ENCODE peak calls at places on chromosomes 11 and 22, in ten cellular contexts. One of them, this sample, is unnamed.

GRCh38 chr11:9581556-9582161 is 8.2 kb downstream of the WEE1 start:
- DNase-seq in tibial nerve: no peak
- DNase-seq in K562: no peak
- DNase-seq in heart right ventricle: no peak
- DNase-seq in transverse colon: no peak
- DNase-seq in CD8-positive, alpha-beta memory T cell: no peak
- DNase-seq in body of pancreas: no peak
- DNase-seq in prostate gland: no peak
- DNase-seq in right atrium auricular region: no peak
- DNase-seq in tibial artery: no peak
- DNase-seq in this sample: no peak

GRCh38 chr22:30743257-30744020 is 48.8 kb downstream of the OSBP2 start:
- DNase-seq in tibial nerve: no peak
- DNase-seq in K562: no peak
- DNase-seq in heart right ventricle: no peak
- DNase-seq in transverse colon: no peak
- DNase-seq in CD8-positive, alpha-beta memory T cell: no peak
- DNase-seq in body of pancreas: no peak
- DNase-seq in prostate gland: no peak
- DNase-seq in right atrium auricular region: no peak
- DNase-seq in tibial artery: no peak
- DNase-seq in this sample: no peak

GRCh38 chr11:91085985-91086384 is 863.1 kb upstream of the CHORDC1 start:
- DNase-seq in tibial nerve: no peak
- DNase-seq in K562: no peak
- DNase-seq in heart right ventricle: no peak
- DNase-seq in transverse colon: no peak
- DNase-seq in CD8-positive, alpha-beta memory T cell: no peak
- DNase-seq in body of pancreas: no peak
- DNase-seq in prostate gland: no peak
- DNase-seq in right atrium auricular region: no peak
- DNase-seq in tibial artery: no peak
- DNase-seq in this sample: no peak

GRCh38 chr22:27032121-27032761 is 374.9 kb downstream of the MIAT start:
- DNase-seq in tibial nerve: no peak
- DNase-seq in K562: no peak
- DNase-seq in heart right ventricle: no peak
- DNase-seq in transverse colon: no peak
- DNase-seq in CD8-positive, alpha-beta memory T cell: no peak
- DNase-seq in body of pancreas: peak; percentile 46
- DNase-seq in prostate gland: peak; percentile 16
- DNase-seq in right atrium auricular region: no peak
- DNase-seq in tibial artery: peak; percentile 83
- DNase-seq in this sample: no peak

GRCh38 chr11:101100601-101101000 is 29.0 kb downstream of the PGR start:
- DNase-seq in tibial nerve: no peak
- DNase-seq in K562: no peak
- DNase-seq in heart right ventricle: no peak
- DNase-seq in transverse colon: no peak
- DNase-seq in CD8-positive, alpha-beta memory T cell: no peak
- DNase-seq in body of pancreas: no peak
- DNase-seq in prostate gland: no peak
- DNase-seq in right atrium auricular region: no peak
- DNase-seq in tibial artery: no peak
- DNase-seq in this sample: no peak

GRCh38 chr11:4713241-4713640 is 8.7 kb downstream of the MMP26 start:
- DNase-seq in tibial nerve: no peak
- DNase-seq in K562: no peak
- DNase-seq in heart right ventricle: no peak
- DNase-seq in transverse colon: no peak
- DNase-seq in CD8-positive, alpha-beta memory T cell: no peak
- DNase-seq in body of pancreas: no peak
- DNase-seq in prostate gland: peak; percentile 50
- DNase-seq in right atrium auricular region: no peak
- DNase-seq in tibial artery: no peak
- DNase-seq in this sample: no peak

GRCh38 chr11:112941096-112941495 is 20.1 kb upstream of the NCAM1 start:
- DNase-seq in tibial nerve: no peak
- DNase-seq in K562: no peak
- DNase-seq in heart right ventricle: no peak
- DNase-seq in transverse colon: no peak
- DNase-seq in CD8-positive, alpha-beta memory T cell: no peak
- DNase-seq in body of pancreas: no peak
- DNase-seq in prostate gland: no peak
- DNase-seq in right atrium auricular region: no peak
- DNase-seq in tibial artery: no peak
- DNase-seq in this sample: no peak

GRCh38 chr11:74905326-74905725 is 43.6 kb downstream of the XRRA1 start:
- DNase-seq in tibial nerve: no peak
- DNase-seq in K562: no peak
- DNase-seq in heart right ventricle: no peak
- DNase-seq in transverse colon: no peak
- DNase-seq in CD8-positive, alpha-beta memory T cell: no peak
- DNase-seq in body of pancreas: no peak
- DNase-seq in prostate gland: no peak
- DNase-seq in right atrium auricular region: no peak
- DNase-seq in tibial artery: no peak
- DNase-seq in this sample: no peak

GRCh38 chr11:115503083-115503885 is 931 bp downstream of the CADM1 start:
- DNase-seq in tibial nerve: peak; percentile 28
- DNase-seq in K562: no peak
- DNase-seq in heart right ventricle: peak; percentile 61
- DNase-seq in transverse colon: peak; percentile 61
- DNase-seq in CD8-positive, alpha-beta memory T cell: peak; percentile 54
- DNase-seq in body of pancreas: peak; percentile 63
- DNase-seq in prostate gland: peak; percentile 77
- DNase-seq in right atrium auricular region: peak; percentile 66
- DNase-seq in tibial artery: peak; percentile 73
- DNase-seq in this sample: peak; percentile 8

GRCh38 chr11:78080818-78081495 is 1.3 kb upstream of the NDUFC2 start:
- DNase-seq in tibial nerve: no peak
- DNase-seq in K562: no peak
- DNase-seq in heart right ventricle: peak; percentile 29
- DNase-seq in transverse colon: no peak
- DNase-seq in CD8-positive, alpha-beta memory T cell: no peak
- DNase-seq in body of pancreas: no peak
- DNase-seq in prostate gland: no peak
- DNase-seq in right atrium auricular region: no peak
- DNase-seq in tibial artery: no peak
- DNase-seq in this sample: no peak

GRCh38 chr11:45798793-45799441 is 6.0 kb upstream of the SLC35C1 start:
- DNase-seq in tibial nerve: no peak
- DNase-seq in K562: no peak
- DNase-seq in heart right ventricle: no peak
- DNase-seq in transverse colon: no peak
- DNase-seq in CD8-positive, alpha-beta memory T cell: no peak
- DNase-seq in body of pancreas: peak; percentile 46
- DNase-seq in prostate gland: peak; percentile 44
- DNase-seq in right atrium auricular region: peak; percentile 49
- DNase-seq in tibial artery: peak; percentile 57
- DNase-seq in this sample: no peak

GRCh38 chr11:119055901-119056300 is 1.1 kb downstream of the HYOU1 start:
- DNase-seq in tibial nerve: no peak
- DNase-seq in K562: peak; percentile 15
- DNase-seq in heart right ventricle: no peak
- DNase-seq in transverse colon: no peak
- DNase-seq in CD8-positive, alpha-beta memory T cell: no peak
- DNase-seq in body of pancreas: no peak
- DNase-seq in prostate gland: no peak
- DNase-seq in right atrium auricular region: no peak
- DNase-seq in tibial artery: no peak
- DNase-seq in this sample: no peak

GRCh38 chr11:113048820-113049555 is 87.8 kb downstream of the NCAM1 start:
- DNase-seq in tibial nerve: no peak
- DNase-seq in K562: no peak
- DNase-seq in heart right ventricle: no peak
- DNase-seq in transverse colon: no peak
- DNase-seq in CD8-positive, alpha-beta memory T cell: no peak
- DNase-seq in body of pancreas: no peak
- DNase-seq in prostate gland: no peak
- DNase-seq in right atrium auricular region: no peak
- DNase-seq in tibial artery: no peak
- DNase-seq in this sample: no peak

GRCh38 chr11:78664606-78665005 is 89.9 kb upstream of the NARS2 start:
- DNase-seq in tibial nerve: no peak
- DNase-seq in K562: no peak
- DNase-seq in heart right ventricle: no peak
- DNase-seq in transverse colon: no peak
- DNase-seq in CD8-positive, alpha-beta memory T cell: no peak
- DNase-seq in body of pancreas: no peak
- DNase-seq in prostate gland: no peak
- DNase-seq in right atrium auricular region: no peak
- DNase-seq in tibial artery: no peak
- DNase-seq in this sample: no peak

GRCh38 chr22:36192601-36193000 is 9.0 kb downstream of the APOL4 start:
- DNase-seq in tibial nerve: no peak
- DNase-seq in K562: no peak
- DNase-seq in heart right ventricle: no peak
- DNase-seq in transverse colon: no peak
- DNase-seq in CD8-positive, alpha-beta memory T cell: no peak
- DNase-seq in body of pancreas: no peak
- DNase-seq in prostate gland: no peak
- DNase-seq in right atrium auricular region: no peak
- DNase-seq in tibial artery: no peak
- DNase-seq in this sample: no peak

GRCh38 chr11:74276581-74276980 is 34.9 kb downstream of the P4HA3 start:
- DNase-seq in tibial nerve: no peak
- DNase-seq in K562: no peak
- DNase-seq in heart right ventricle: no peak
- DNase-seq in transverse colon: no peak
- DNase-seq in CD8-positive, alpha-beta memory T cell: no peak
- DNase-seq in body of pancreas: no peak
- DNase-seq in prostate gland: no peak
- DNase-seq in right atrium auricular region: no peak
- DNase-seq in tibial artery: no peak
- DNase-seq in this sample: no peak

GRCh38 chr11:121393855-121394254 is 58.3 kb upstream of the SORL1 start:
- DNase-seq in tibial nerve: no peak
- DNase-seq in K562: no peak
- DNase-seq in heart right ventricle: no peak
- DNase-seq in transverse colon: no peak
- DNase-seq in CD8-positive, alpha-beta memory T cell: no peak
- DNase-seq in body of pancreas: no peak
- DNase-seq in prostate gland: no peak
- DNase-seq in right atrium auricular region: no peak
- DNase-seq in tibial artery: no peak
- DNase-seq in this sample: no peak

GRCh38 chr11:6635082-6635932 is 16.1 kb upstream of the TPP1 start:
- DNase-seq in tibial nerve: no peak
- DNase-seq in K562: no peak
- DNase-seq in heart right ventricle: peak; percentile 81
- DNase-seq in transverse colon: peak; percentile 49
- DNase-seq in CD8-positive, alpha-beta memory T cell: no peak
- DNase-seq in body of pancreas: no peak
- DNase-seq in prostate gland: no peak
- DNase-seq in right atrium auricular region: no peak
- DNase-seq in tibial artery: no peak
- DNase-seq in this sample: no peak

DNA sequence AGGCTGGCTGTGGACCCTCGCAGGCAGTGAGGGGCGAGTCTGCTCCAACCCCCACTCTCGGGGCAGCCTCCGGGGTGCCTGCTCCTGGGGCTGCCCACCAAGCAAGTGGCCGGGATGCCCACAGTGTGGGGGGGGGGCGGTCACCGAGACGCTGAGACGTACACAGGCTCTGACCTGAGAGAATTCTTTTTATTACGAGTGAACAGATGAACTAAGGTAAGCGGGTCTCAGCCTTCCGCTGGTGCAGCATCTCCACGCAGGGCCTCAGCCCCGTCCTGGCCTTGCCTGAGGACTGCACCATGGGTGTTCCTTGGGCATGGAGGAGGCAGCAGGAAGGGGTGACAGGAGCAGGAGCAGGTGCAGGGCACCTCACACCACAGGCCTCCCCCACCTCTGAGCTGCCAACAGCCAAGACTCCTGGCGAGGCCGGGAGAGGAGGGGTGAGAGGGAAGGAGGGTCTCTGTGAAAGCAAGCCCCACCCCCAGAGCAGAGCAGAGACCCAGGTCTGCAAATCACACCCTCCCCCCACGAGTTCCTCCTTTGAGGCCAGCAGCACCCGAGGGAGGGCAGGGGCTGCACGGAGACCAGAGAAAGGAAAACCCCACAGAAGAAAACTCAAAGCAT is 17.2 kb downstream of the MOB2 start:
- DNase-seq in tibial nerve: no peak
- DNase-seq in K562: no peak
- DNase-seq in heart right ventricle: no peak
- DNase-seq in transverse colon: no peak
- DNase-seq in CD8-positive, alpha-beta memory T cell: no peak
- DNase-seq in body of pancreas: no peak
- DNase-seq in prostate gland: no peak
- DNase-seq in right atrium auricular region: no peak
- DNase-seq in tibial artery: no peak
- DNase-seq in this sample: no peak
- H3K27ac ChIP-seq in tibial nerve: no peak overlapping the region
- H3K27ac ChIP-seq in K562: no peak overlapping the region
- H3K27ac ChIP-seq in heart right ventricle: no peak overlapping the region
- H3K27ac ChIP-seq in transverse colon: peak overlapping the region; percentile 34
- H3K27ac ChIP-seq in CD8-positive, alpha-beta memory T cell: no peak overlapping the region
- H3K27ac ChIP-seq in body of pancreas: no peak overlapping the region
- H3K27ac ChIP-seq in prostate gland: no peak overlapping the region
- H3K27ac ChIP-seq in right atrium auricular region: no peak overlapping the region
- H3K27ac ChIP-seq in tibial artery: peak overlapping the region; percentile 78
- H3K27ac ChIP-seq in this sample: no peak overlapping the region

GRCh38 chr11:37259734-37260133 is 661.7 kb upstream of the RAG2 start:
- DNase-seq in tibial nerve: no peak
- DNase-seq in K562: no peak
- DNase-seq in heart right ventricle: no peak
- DNase-seq in transverse colon: no peak
- DNase-seq in CD8-positive, alpha-beta memory T cell: no peak
- DNase-seq in body of pancreas: no peak
- DNase-seq in prostate gland: no peak
- DNase-seq in right atrium auricular region: no peak
- DNase-seq in tibial artery: no peak
- DNase-seq in this sample: no peak
- H3K9me3 ChIP-seq in tibial nerve: no peaks in the 10 kb centered on the region
- H3K9me3 ChIP-seq in K562: no peaks in the 10 kb centered on the region
- H3K9me3 ChIP-seq in heart right ventricle: no peaks in the 10 kb centered on the region
- H3K9me3 ChIP-seq in transverse colon: no peaks in the 10 kb centered on the region
- H3K9me3 ChIP-seq in CD8-positive, alpha-beta memory T cell: no peaks in the 10 kb centered on the region
- H3K9me3 ChIP-seq in body of pancreas: no peaks in the 10 kb centered on the region
- H3K9me3 ChIP-seq in prostate gland: no peaks in the 10 kb centered on the region
- H3K9me3 ChIP-seq in right atrium auricular region: no peaks in the 10 kb centered on the region
- H3K9me3 ChIP-seq in tibial artery: no peaks in the 10 kb centered on the region
- H3K9me3 ChIP-seq in this sample: no peaks in the 10 kb centered on the region

GRCh38 chr11:35138058-35138457 is 913 bp upstream of the CD44 start:
- DNase-seq in tibial nerve: no peak
- DNase-seq in K562: no peak
- DNase-seq in heart right ventricle: no peak
- DNase-seq in transverse colon: no peak
- DNase-seq in CD8-positive, alpha-beta memory T cell: no peak
- DNase-seq in body of pancreas: no peak
- DNase-seq in prostate gland: no peak
- DNase-seq in right atrium auricular region: no peak
- DNase-seq in tibial artery: no peak
- DNase-seq in this sample: no peak
- H3K4me3 ChIP-seq in tibial nerve: no peak overlapping the region
- H3K4me3 ChIP-seq in K562: no peak overlapping the region
- H3K4me3 ChIP-seq in heart right ventricle: no peak overlapping the region
- H3K4me3 ChIP-seq in transverse colon: no peak overlapping the region
- H3K4me3 ChIP-seq in CD8-positive, alpha-beta memory T cell: peak overlapping the region; percentile 82
- H3K4me3 ChIP-seq in body of pancreas: no peak overlapping the region
- H3K4me3 ChIP-seq in prostate gland: no peak overlapping the region
- H3K4me3 ChIP-seq in right atrium auricular region: no peak overlapping the region
- H3K4me3 ChIP-seq in tibial artery: peak overlapping the region; percentile 69
- H3K4me3 ChIP-seq in this sample: peak overlapping the region; percentile 85

GRCh38 chr11:94879006-94879405 is 94.3 kb downstream of the CWC15 start:
- DNase-seq in tibial nerve: no peak
- DNase-seq in K562: no peak
- DNase-seq in heart right ventricle: no peak
- DNase-seq in transverse colon: no peak
- DNase-seq in CD8-positive, alpha-beta memory T cell: no peak
- DNase-seq in body of pancreas: no peak
- DNase-seq in prostate gland: no peak
- DNase-seq in right atrium auricular region: no peak
- DNase-seq in tibial artery: no peak
- DNase-seq in this sample: no peak
- H3K27ac ChIP-seq in tibial nerve: no peak overlapping the region
- H3K27ac ChIP-seq in K562: no peak overlapping the region
- H3K27ac ChIP-seq in heart right ventricle: no peak overlapping the region
- H3K27ac ChIP-seq in transverse colon: no peak overlapping the region
- H3K27ac ChIP-seq in CD8-positive, alpha-beta memory T cell: no peak overlapping the region
- H3K27ac ChIP-seq in body of pancreas: no peak overlapping the region
- H3K27ac ChIP-seq in prostate gland: no peak overlapping the region
- H3K27ac ChIP-seq in right atrium auricular region: no peak overlapping the region
- H3K27ac ChIP-seq in tibial artery: no peak overlapping the region
- H3K27ac ChIP-seq in this sample: no peak overlapping the region